ENCODE peak calls at places on chromosomes 16 and 17, in six cellular contexts. J is choroid plexus epithelial cell; I is EL; N is stimulated activated CD4-positive, alpha-beta T cell treated with anti-CD3 and anti-CD28 coated beads, Interleukin-1b, Interleukin-23, amount 100 ng/mL, for 1 hour; F is omental fat pad; C is astrocyte of the spinal cord. Y is an unnamed sample.

GRCh38 chr16:53892155-53892554 is 188.2 kb downstream of the FTO start:
- DNase-seq in I (peak), N (peak), J (peak), C (peak), F (peak), Y (peak)

GRCh38 chr17:15263680-15264079 is 1.4 kb downstream of the PMP22 start:
- DNase-seq in N (no peak), F (no peak), J (no peak), C (no peak), I (no peak), Y (no peak)

GRCh38 chr16:85574672-85575475 is 38.2 kb upstream of the GSE1 start:
- DNase-seq in I (no peak), N (no peak), J (no peak), C (no peak), F (no peak), Y (no peak)

GRCh38 chr16:50301626-50302471 is 35.5 kb downstream of the ADCY7 start:
- DNase-seq in I (peak), J (peak), F (no peak), C (peak), N (no peak), Y (no peak)

GRCh38 chr17:71392715-71393567 is 727.9 kb upstream of the SOX9 start:
- DNase-seq in F (no peak), C (peak), N (no peak), I (peak), J (peak), Y (no peak)

GRCh38 chr17:33012522-33013033 is 20.9 kb downstream of the SPACA3 start:
- DNase-seq in N (no peak), F (no peak), I (peak), C (peak), J (peak), Y (peak)

GRCh38 chr17:47324224-47325020 is 667 bp downstream of the EFCAB13 start:
- DNase-seq in J (peak), F (peak), N (peak), C (peak), I (peak), Y (no peak)

GRCh38 chr17:62601438-62601837 is 26.0 kb upstream of the MRC2 start:
- DNase-seq in I (no peak), C (no peak), J (peak), F (no peak), N (no peak), Y (no peak)

GRCh38 chr17:45573915-45574314 is 83.4 kb upstream of the PLEKHM1 start:
- DNase-seq in N (no peak), C (no peak), I (peak), F (no peak), J (no peak), Y (no peak)

GRCh38 chr17:50583636-50584035 is 23.1 kb downstream of the CACNA1G start:
- DNase-seq in I (no peak), N (no peak), F (no peak), J (no peak), C (no peak), Y (no peak)

GRCh38 chr16:4510747-4511426 is 27.7 kb downstream of the CDIP1 start:
- DNase-seq in N (no peak), I (no peak), C (no peak), F (no peak), J (no peak), Y (no peak)

GRCh38 chr17:73720187-73720834 is 76.1 kb upstream of the SDK2 start:
- DNase-seq in F (no peak), J (no peak), N (no peak), C (no peak), I (no peak), Y (no peak)

GRCh38 chr17:5584383-5584951 is at the start of gene NLRP1:
- DNase-seq in I (peak), C (peak), J (peak), F (peak), N (peak), Y (peak)

GRCh38 chr17:69574257-69575197 is 160.0 kb downstream of the MAP2K6 start:
- DNase-seq in N (no peak), F (no peak), I (peak), J (peak), C (peak), Y (peak)

GRCh38 chr16:30997887-30998711 is 12.3 kb downstream of the STX1B start:
- DNase-seq in J (peak), F (peak), I (peak), C (peak), N (no peak), Y (peak)

GRCh38 chr17:68097161-68097805 is 61.7 kb downstream of the KPNA2 start:
- DNase-seq in N (no peak), J (no peak), I (no peak), C (no peak), F (no peak), Y (no peak)

GRCh38 chr16:67959520-67959919 is 8.9 kb downstream of the SLC12A4 start:
- DNase-seq in C (no peak), N (no peak), I (peak), J (peak), F (no peak), Y (no peak)

GRCh38 chr17:80838381-80839345 is 153.0 kb upstream of the CHMP6 start:
- DNase-seq in I (no peak), F (no peak), N (no peak), J (no peak), C (no peak), Y (no peak)

GRCh38 chr16:84324439-84325262 is 30.0 kb downstream of the WFDC1 start:
- DNase-seq in N (no peak), C (no peak), I (no peak), F (no peak), J (no peak), Y (no peak)

GRCh38 chr17:76009969-76010661 is 9.5 kb downstream of the CDK3 start:
- DNase-seq in C (no peak), N (no peak), J (no peak), I (no peak), F (no peak), Y (no peak)

GRCh38 chr16:56349711-56350161 is 75.6 kb downstream of the AMFR start:
- DNase-seq in F (no peak), I (no peak), C (no peak), J (no peak), N (no peak), Y (no peak)

GRCh38 chr16:4624827-4625616 is 396 bp downstream of the MGRN1 start:
- DNase-seq in I (peak), N (peak), C (peak), F (peak), J (peak), Y (no peak)

GRCh38 chr17:48612456-48612853 is 1.6 kb upstream of the HOXB7 start:
- DNase-seq in N (no peak), J (no peak), I (no peak), C (peak), F (no peak), Y (no peak)

GRCh38 chr17:74059471-74059870 is 144.0 kb upstream of the RPL38 start:
- DNase-seq in N (no peak), C (no peak), I (no peak), J (no peak), F (no peak), Y (no peak)

GRCh38 chr17:27912989-27913388 is 19.8 kb upstream of the LYRM9 start:
- DNase-seq in F (no peak), J (no peak), I (peak), C (no peak), N (no peak), Y (no peak)

GRCh38 chr17:82343560-82343959 is 10.0 kb upstream of the SECTM1 start:
- DNase-seq in F (no peak), N (no peak), I (no peak), J (no peak), C (no peak), Y (no peak)

GRCh38 chr17:44024271-44024663 is 9.5 kb upstream of the TMEM101 start:
- DNase-seq in N (no peak), I (no peak), J (no peak), C (no peak), F (no peak), Y (no peak)

GRCh38 chr17:30196504-30196903 is 39.0 kb downstream of the SLC6A4 start:
- DNase-seq in I (no peak), N (no peak), C (no peak), F (no peak), J (no peak), Y (no peak)

GRCh38 chr17:64723781-64724180 is 61.7 kb upstream of the SMURF2 start:
- DNase-seq in C (no peak), F (no peak), N (no peak), J (no peak), I (no peak), Y (no peak)

GRCh38 chr17:45263477-45263860 is 1.6 kb upstream of the SPATA32 start:
- DNase-seq in F (no peak), C (no peak), N (no peak), I (no peak), J (no peak), Y (no peak)

GRCh38 chr16:24834459-24835335 is 11.1 kb upstream of the SLC5A11 start:
- DNase-seq in I (peak), N (no peak), F (no peak), C (peak), J (peak), Y (no peak)

GRCh38 chr16:85521737-85522042 is 91.4 kb upstream of the GSE1 start:
- DNase-seq in I (no peak), C (no peak), J (no peak), N (no peak), F (no peak), Y (no peak)

GRCh38 chr16:28494141-28494851 is at the start of gene APOBR:
- DNase-seq in C (no peak), J (no peak), I (no peak), F (no peak), N (peak), Y (no peak)

GRCh38 chr16:2795714-2796143 is 2.5 kb upstream of the PRSS41 start:
- DNase-seq in I (no peak), F (no peak), J (no peak), C (no peak), N (no peak), Y (no peak)

GRCh38 chr17:81859906-81860755 is at the start of gene P4HB:
- DNase-seq in F (no peak), N (peak), J (no peak), C (no peak), I (no peak), Y (no peak)

GRCh38 chr16:74455213-74455612 is 33.9 kb upstream of the CLEC18B start:
- DNase-seq in N (no peak), C (peak), J (peak), I (no peak), F (no peak), Y (peak)

GRCh38 chr16:85052536-85052935 is 24.9 kb downstream of the KIAA0513 start:
- DNase-seq in C (peak), F (no peak), J (peak), I (no peak), N (no peak), Y (peak)

Y was measured in non-pigmented ciliary epithelial cell.